ENCODE peak calls at places on chromosomes 4 and X, in nine cellular contexts. S is AG04450, L is transverse colon, W is vagina, I is bronchial epithelial cell, E is heart right ventricle, Q is gastrocnemius medialis, M is left ventricle myocardium inferior, J is MM.1S. T is an unnamed sample. For H3K27me3, the result is how much of the 10 kb centered on the place peaks cover.

GRCh38 chr4:6834867-6835266 is 52.3 kb downstream of the KIAA0232 start:
- DNase-seq in S (no peak), L (no peak), W (no peak), I (peak), E (no peak), Q (peak), M (no peak), J (no peak), T (no peak)

GRCh38 chrX:2500681-2501151 is at the start of the genes DHRSX and ZBED1:
- DNase-seq in S (no peak), L (peak), W (no peak), I (no peak), E (peak), Q (no peak), M (peak), J (peak), T (no peak)

GRCh38 chrX:77442728-77443127 is 4.5 kb upstream of the FGF16 start:
- DNase-seq in S (peak), L (no peak), W (no peak), I (peak), E (no peak), Q (no peak), M (no peak), J (no peak), T (no peak)

GRCh38 chr4:38177035-38177791 is 217.0 kb downstream of the PTTG2 start:
- DNase-seq in S (no peak), L (peak), W (no peak), I (peak), E (no peak), Q (peak), M (peak), J (peak), T (peak)

GRCh38 chr4:115687356-115687755 is 573.9 kb upstream of the NDST4 start:
- DNase-seq in S (no peak), L (no peak), W (no peak), I (no peak), E (no peak), Q (no peak), M (no peak), J (no peak), T (no peak)

GRCh38 chr4:1584498-1584897 is 99.6 kb downstream of the FAM53A start:
- DNase-seq in S (no peak), L (no peak), W (no peak), I (no peak), E (peak), Q (no peak), M (no peak), J (no peak), T (no peak)

GRCh38 chr4:120228086-120228485 is 161.4 kb upstream of the MAD2L1 start:
- DNase-seq in S (no peak), L (no peak), W (no peak), I (peak), E (no peak), Q (no peak), M (no peak), J (no peak), T (no peak)

GRCh38 chr4:16110906-16111305 is 27.1 kb upstream of the PROM1 start:
- DNase-seq in S (no peak), L (no peak), W (no peak), I (no peak), E (no peak), Q (no peak), M (no peak), J (no peak), T (no peak)

GRCh38 chr4:165740911-165741310 is 132.1 kb upstream of the TLL1 start:
- DNase-seq in S (no peak), L (no peak), W (no peak), I (no peak), E (no peak), Q (no peak), M (no peak), J (no peak), T (no peak)

GRCh38 chr4:179097741-179098140 is 1655.5 kb upstream of the AGA start:
- DNase-seq in S (peak), L (no peak), W (no peak), I (no peak), E (no peak), Q (no peak), M (no peak), J (peak), T (no peak)

GRCh38 chr4:128768373-128768996 is 41.0 kb upstream of the JADE1 start:
- DNase-seq in S (no peak), L (no peak), W (no peak), I (peak), E (no peak), Q (no peak), M (no peak), J (no peak), T (no peak)

GRCh38 chrX:11756354-11757318 is 1.4 kb upstream of the MSL3 start:
- DNase-seq in S (no peak), L (no peak), W (no peak), I (peak), E (no peak), Q (no peak), M (no peak), J (no peak), T (no peak)

GRCh38 chr4:147724468-147725201 is 7.3 kb upstream of the ARHGAP10 start:
- DNase-seq in S (no peak), L (no peak), W (no peak), I (no peak), E (no peak), Q (no peak), M (no peak), J (no peak), T (no peak)

GRCh38 chr4:120672558-120673147 is 249.9 kb downstream of the PRDM5 start:
- DNase-seq in S (no peak), L (no peak), W (no peak), I (no peak), E (no peak), Q (no peak), M (no peak), J (no peak), T (no peak)

GRCh38 chrX:128759745-128760144 is 707.5 kb upstream of the ACTRT1 start:
- DNase-seq in S (no peak), L (no peak), W (no peak), I (no peak), E (no peak), Q (no peak), M (no peak), J (no peak), T (no peak)

GRCh38 chr4:152369903-152370296 is 166.0 kb downstream of the FBXW7 start:
- DNase-seq in S (no peak), L (no peak), W (no peak), I (no peak), E (no peak), Q (no peak), M (no peak), J (no peak), T (no peak)

GRCh38 chrX:106177106-106177981 is 9.2 kb downstream of the PWWP3B start:
- DNase-seq in S (no peak), L (no peak), W (no peak), I (peak), E (peak), Q (peak), M (peak), J (no peak), T (no peak)

GRCh38 chr4:22607382-22607781 is 85.4 kb upstream of the GBA3 start:
- DNase-seq in S (peak), L (peak), W (no peak), I (peak), E (peak), Q (peak), M (peak), J (peak), T (no peak)

GRCh38 chr4:123380728-123381716 is 15.6 kb upstream of the SPRY1 start:
- DNase-seq in S (no peak), L (no peak), W (no peak), I (no peak), E (no peak), Q (no peak), M (no peak), J (no peak), T (no peak)

GRCh38 chr4:31187979-31188378 is 467.8 kb downstream of the PCDH7 start:
- DNase-seq in S (no peak), L (no peak), W (no peak), I (no peak), E (no peak), Q (no peak), M (no peak), J (no peak), T (no peak)

GRCh38 chr4:108058685-108059440 is 69.2 kb downstream of the HADH start:
- DNase-seq in S (peak), L (no peak), W (no peak), I (peak), E (no peak), Q (no peak), M (no peak), J (no peak), T (no peak)

GRCh38 chr4:42487230-42487629 is 89.9 kb downstream of the SHISA3 start:
- DNase-seq in S (no peak), L (no peak), W (no peak), I (peak), E (no peak), Q (no peak), M (no peak), J (no peak), T (no peak)

GRCh38 chr4:38565271-38566199 is 98.5 kb upstream of the KLF3 start:
- DNase-seq in S (peak), L (peak), W (no peak), I (peak), E (peak), Q (no peak), M (peak), J (no peak), T (no peak)

GRCh38 chr4:66475596-66475995 is 805.3 kb upstream of the EPHA5 start:
- DNase-seq in S (no peak), L (no peak), W (no peak), I (no peak), E (no peak), Q (no peak), M (no peak), J (no peak), T (no peak)

GRCh38 chrX:69216446-69216845 is 51.2 kb upstream of the PJA1 start:
- DNase-seq in S (no peak), L (no peak), W (no peak), I (no peak), E (no peak), Q (no peak), M (no peak), J (no peak), T (no peak)

GRCh38 chr4:40579983-40580382 is 49.7 kb downstream of the RBM47 start:
- DNase-seq in S (peak), L (no peak), W (no peak), I (peak), E (no peak), Q (no peak), M (no peak), J (no peak), T (no peak)

GRCh38 chr4:43932448-43932847 is 516.2 kb downstream of the KCTD8 start:
- DNase-seq in S (no peak), L (no peak), W (no peak), I (no peak), E (no peak), Q (no peak), M (no peak), J (no peak), T (no peak)

GRCh38 chrX:11481035-11481434 is 184.7 kb downstream of the ARHGAP6 start:
- DNase-seq in S (no peak), L (no peak), W (no peak), I (no peak), E (no peak), Q (no peak), M (no peak), J (no peak), T (no peak)

GRCh38 chrX:19751068-19751467 is 136.3 kb downstream of the SH3KBP1 start:
- DNase-seq in S (no peak), L (no peak), W (no peak), I (no peak), E (no peak), Q (no peak), M (no peak), J (no peak), T (no peak)

GRCh38 chr4:13656569-13656988 is 29.1 kb upstream of the BOD1L1 start:
- DNase-seq in S (peak), L (peak), W (no peak), I (peak), E (peak), Q (no peak), M (peak), J (peak), T (no peak)

GRCh38 chr4:96183630-96184029 is 343.7 kb downstream of the PDHA2 start:
- DNase-seq in S (no peak), L (no peak), W (no peak), I (no peak), E (no peak), Q (no peak), M (no peak), J (no peak), T (no peak)

GRCh38 chr4:69025191-69025998 is 70.9 kb upstream of the UGT2B7 start:
- DNase-seq in S (no peak), L (peak), W (no peak), I (no peak), E (no peak), Q (no peak), M (no peak), J (peak), T (no peak)

GRCh38 chr4:174056959-174057358 is 226.5 kb downstream of the FBXO8 start:
- DNase-seq in S (no peak), L (no peak), W (no peak), I (no peak), E (no peak), Q (no peak), M (no peak), J (peak), T (no peak)

GRCh38 chr4:131649227-131649626 is 1499.9 kb upstream of the PCDH10 start:
- DNase-seq in S (no peak), L (no peak), W (no peak), I (no peak), E (no peak), Q (no peak), M (no peak), J (no peak), T (no peak)

GRCh38 chr4:54657556-54658313 is at the start of gene KIT:
- DNase-seq in S (no peak), L (peak), W (no peak), I (no peak), E (peak), Q (no peak), M (peak), J (no peak), T (no peak)
- H3K27me3 ChIP-seq in S (under half), L (half or more), W (under half), I (under half), E (under half), Q (half or more), M (under half), J (under half), T (under half)

GRCh38 chr4:11954093-11954492 is 525.4 kb upstream of the HS3ST1 start:
- DNase-seq in S (no peak), L (peak), W (no peak), I (peak), E (no peak), Q (no peak), M (no peak), J (peak), T (no peak)
- TF ChIP-seq CTCF in S (no peak), L (peak), W (no peak), I (peak), E (peak), Q (no peak), M (peak), J (peak), T (no peak)

DNA sequence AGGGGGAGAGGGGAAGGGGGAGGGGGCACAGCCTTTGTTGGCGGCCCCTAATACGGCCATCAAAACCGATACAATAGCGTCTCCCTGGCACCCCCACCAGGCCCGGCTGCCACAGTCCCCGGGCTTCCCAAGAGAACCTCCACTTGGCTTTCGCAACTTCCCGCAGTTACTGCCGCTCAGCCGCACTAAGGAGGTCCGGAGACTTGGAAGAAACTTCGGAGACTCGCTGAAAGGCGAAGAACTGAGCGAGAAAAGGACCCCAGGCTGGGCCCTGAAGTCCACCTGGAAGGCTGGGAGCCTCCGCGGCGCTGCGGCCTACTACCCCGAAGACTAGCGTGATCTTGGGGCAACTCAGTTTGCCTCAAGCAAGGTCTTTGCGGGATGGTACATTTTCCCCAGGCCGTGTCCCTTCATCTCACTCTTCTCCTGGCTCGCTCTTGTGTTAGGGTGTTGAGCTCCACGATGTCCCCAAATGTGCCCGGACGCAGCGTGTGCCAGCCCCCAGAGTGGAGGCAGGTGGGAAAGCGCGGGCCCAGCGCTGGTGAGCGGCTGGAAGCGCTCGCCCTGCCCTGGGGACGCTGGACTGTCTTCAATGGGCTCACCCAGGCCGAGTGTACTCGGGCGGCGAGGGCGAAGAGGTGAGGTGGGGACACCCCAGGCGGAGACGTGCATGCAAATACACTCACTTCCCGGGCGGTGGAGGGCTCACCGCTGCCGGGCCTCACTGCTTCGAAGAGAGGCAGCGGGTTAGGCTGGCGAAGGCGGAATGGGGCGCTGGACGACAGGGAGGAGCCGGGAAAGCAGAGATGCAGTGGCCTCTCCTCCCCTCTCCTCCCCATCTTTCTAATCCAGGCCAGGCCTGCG is 2.5 kb downstream of the NKX6-1 start:
- DNase-seq in S (no peak), L (no peak), W (no peak), I (no peak), E (no peak), Q (no peak), M (no peak), J (no peak), T (no peak)
- H3K27me3 ChIP-seq in S (half or more), L (half or more), W (under half), I (half or more), E (half or more), Q (half or more), M (half or more), J (under half), T (half or more)

GRCh38 chrX:53714580-53715335 is 28.2 kb upstream of the HUWE1 start:
- DNase-seq in S (no peak), L (peak), W (no peak), I (peak), E (no peak), Q (no peak), M (no peak), J (no peak), T (no peak)
- TF ChIP-seq CTCF in S (no peak), L (no peak), W (no peak), I (no peak), E (no peak), Q (no peak), M (no peak), J (no peak), T (no peak)

DNA sequence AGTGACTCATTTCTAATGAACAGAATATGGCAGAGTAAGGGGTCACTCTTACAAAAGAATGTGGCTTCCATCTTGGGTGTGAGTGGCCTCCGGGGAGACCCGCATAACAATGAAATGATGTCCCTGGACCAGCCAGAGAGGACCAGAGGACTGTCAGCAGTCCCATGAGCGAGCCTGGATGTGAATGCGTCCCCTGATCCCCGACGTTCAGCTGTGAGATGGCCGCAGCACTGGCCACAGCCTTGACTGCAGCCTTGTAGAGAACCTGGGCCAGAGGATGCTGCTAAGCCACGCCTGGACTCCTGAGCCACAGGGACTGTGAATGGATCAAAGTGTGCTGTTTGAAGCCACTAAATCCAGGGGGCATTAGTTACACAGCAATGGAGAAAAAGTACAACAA is 53.8 kb downstream of the MTNR1A start:
- DNase-seq in S (no peak), L (no peak), W (no peak), I (no peak), E (no peak), Q (no peak), M (no peak), J (no peak), T (no peak)
- H3K27me3 ChIP-seq in S (under half), L (under half), W (under half), I (under half), E (under half), Q (under half), M (under half), J (under half), T (under half)

GRCh38 chrX:24149346-24150050 is at the start of gene ZFX:
- DNase-seq in S (no peak), L (peak), W (no peak), I (no peak), E (peak), Q (peak), M (peak), J (peak), T (peak)

GRCh38 chrX:24151513-24151912 is 2.0 kb downstream of the ZFX start:
- DNase-seq in S (no peak), L (no peak), W (no peak), I (no peak), E (no peak), Q (no peak), M (no peak), J (no peak), T (no peak)

GRCh38 chrX:24148118-24148517 is 1.4 kb upstream of the ZFX start:
- DNase-seq in S (no peak), L (no peak), W (no peak), I (no peak), E (no peak), Q (no peak), M (no peak), J (peak), T (no peak)

GRCh38 chrX:24148535-24149345 is 789 bp upstream of the ZFX start:
- DNase-seq in S (no peak), L (no peak), W (no peak), I (no peak), E (no peak), Q (no peak), M (no peak), J (no peak), T (no peak)

DNA sequence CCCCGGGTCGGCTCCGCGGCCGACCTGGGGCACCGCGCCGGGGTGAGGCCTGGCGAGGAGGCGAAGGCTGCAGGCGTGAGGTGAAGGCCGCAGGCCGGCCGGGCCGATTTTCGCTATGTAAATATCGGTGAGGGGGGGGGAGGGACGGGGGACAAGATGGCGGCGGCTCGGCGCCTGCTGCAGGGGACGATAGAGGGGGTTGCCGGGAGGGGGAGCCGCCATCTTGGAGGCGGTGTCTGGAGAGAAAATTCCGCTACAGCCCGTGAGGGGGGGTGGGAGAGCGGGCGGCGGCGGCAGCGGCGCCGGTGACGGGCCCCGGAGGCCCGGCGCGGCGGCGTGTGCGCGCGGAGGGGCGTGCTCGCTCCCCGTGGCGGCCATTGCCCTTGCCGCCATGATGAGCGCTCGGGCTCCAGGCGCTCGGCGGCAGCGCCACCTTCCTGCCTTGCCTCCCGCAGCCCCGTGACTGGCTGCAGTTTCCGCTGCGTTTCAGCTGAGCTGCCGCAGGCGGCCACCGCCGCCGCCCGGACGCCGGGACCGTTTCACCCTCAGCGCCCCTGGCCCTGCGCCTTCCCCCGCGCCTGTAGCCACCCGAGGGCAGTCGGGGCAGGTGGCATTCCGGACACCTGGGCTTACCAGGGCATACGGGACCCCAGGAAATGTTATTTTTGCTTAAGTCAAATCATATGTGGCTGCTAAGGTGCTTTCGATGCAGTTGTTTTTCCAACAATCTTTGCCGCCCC is 692 bp downstream of the ZFX start:
- DNase-seq in S (peak), L (peak), W (peak), I (peak), E (peak), Q (peak), M (peak), J (peak), T (peak)
- TF ChIP-seq CTCF in S (peak), L (peak), W (peak), I (peak), E (peak), Q (no peak), M (peak), J (peak), T (peak)

GRCh38 chr4:56654238-56654632 is 26.9 kb downstream of the HOPX start:
- DNase-seq in S (no peak), L (peak), W (no peak), I (no peak), E (no peak), Q (peak), M (no peak), J (no peak), T (no peak)
- H3K27me3 ChIP-seq in S (under half), L (half or more), W (under half), I (under half), E (under half), Q (under half), M (under half), J (under half), T (under half)